ENCODE peak calls at places on chromosomes 13 and 19, in five cellular contexts. O is HFFc6, B is IMR-90, R is GM23338, N is BE2C. Z is an unnamed sample.

GRCh38 chr13:113105032-113105993 is at the start of gene F7:
- DNase-seq in O (peak), B (peak), R (no peak), N (peak), Z (no peak)

GRCh38 chr19:16117594-16118033 is 5.9 kb downstream of the RAB8A start:
- DNase-seq in O (no peak), B (no peak), R (peak), N (no peak), Z (peak)

GRCh38 chr19:18108897-18109296 is 11.3 kb downstream of the MAST3 start:
- DNase-seq in O (no peak), B (no peak), R (no peak), N (no peak), Z (no peak)

GRCh38 chr19:40257096-40257517 is 28.0 kb downstream of the AKT2 start:
- DNase-seq in O (no peak), B (no peak), R (no peak), N (no peak), Z (no peak)

GRCh38 chr19:23098988-23099387 is 17.8 kb upstream of the ZNF730 start:
- DNase-seq in O (no peak), B (no peak), R (no peak), N (no peak), Z (no peak)

GRCh38 chr13:56400774-56401173 is 739.9 kb upstream of the PRR20A start:
- DNase-seq in O (no peak), B (no peak), R (no peak), N (no peak), Z (no peak)

GRCh38 chr19:1942934-1943555 is 2.1 kb downstream of the CSNK1G2 start:
- DNase-seq in O (no peak), B (no peak), R (no peak), N (no peak), Z (no peak)

GRCh38 chr19:24140099-24140498 is 53.1 kb downstream of the ZNF254 start:
- DNase-seq in O (peak), B (peak), R (no peak), N (no peak), Z (no peak)

GRCh38 chr19:8631425-8631819 is 989 bp downstream of the NFILZ start:
- DNase-seq in O (no peak), B (peak), R (no peak), N (no peak), Z (no peak)

GRCh38 chr19:49687566-49688316 is 1.7 kb upstream of the ADM5 start:
- DNase-seq in O (no peak), B (no peak), R (peak), N (no peak), Z (no peak)

GRCh38 chr19:7328647-7329046 is 20.1 kb upstream of the ARHGEF18 start:
- DNase-seq in O (no peak), B (no peak), R (no peak), N (no peak), Z (peak)

GRCh38 chr19:27974082-27974513 is 1238.9 kb downstream of the UQCRFS1 start:
- DNase-seq in O (peak), B (no peak), R (peak), N (no peak), Z (peak)

GRCh38 chr19:4199699-4200293 is 17.3 kb downstream of the ANKRD24 start:
- DNase-seq in O (no peak), B (no peak), R (peak), N (no peak), Z (no peak)

GRCh38 chr13:27960362-27961226 is 8.5 kb downstream of the CDX2 start:
- DNase-seq in O (peak), B (no peak), R (peak), N (no peak), Z (peak)

GRCh38 chr13:85798999-85799646 is at the start of gene SLITRK6:
- DNase-seq in O (peak), B (peak), R (peak), N (peak), Z (no peak)
- TF ChIP-seq CTCF in O (peak), B (peak), R (no peak), N (peak), Z (no peak)

GRCh38 chr19:53015730-53016129 is 2.0 kb downstream of the ERVV-1 start:
- DNase-seq in O (no peak), B (no peak), R (peak), N (no peak), Z (no peak)

GRCh38 chr19:53015159-53015558 is 1.4 kb downstream of the ERVV-1 start:
- DNase-seq in O (no peak), B (no peak), R (no peak), N (no peak), Z (no peak)

GRCh38 chr19:53019684-53020083 is 6.0 kb downstream of the ERVV-1 start:
- DNase-seq in O (no peak), B (no peak), R (peak), N (no peak), Z (no peak)
- TF ChIP-seq CTCF in O (peak), B (no peak), R (peak), N (peak), Z (no peak)

DNA sequence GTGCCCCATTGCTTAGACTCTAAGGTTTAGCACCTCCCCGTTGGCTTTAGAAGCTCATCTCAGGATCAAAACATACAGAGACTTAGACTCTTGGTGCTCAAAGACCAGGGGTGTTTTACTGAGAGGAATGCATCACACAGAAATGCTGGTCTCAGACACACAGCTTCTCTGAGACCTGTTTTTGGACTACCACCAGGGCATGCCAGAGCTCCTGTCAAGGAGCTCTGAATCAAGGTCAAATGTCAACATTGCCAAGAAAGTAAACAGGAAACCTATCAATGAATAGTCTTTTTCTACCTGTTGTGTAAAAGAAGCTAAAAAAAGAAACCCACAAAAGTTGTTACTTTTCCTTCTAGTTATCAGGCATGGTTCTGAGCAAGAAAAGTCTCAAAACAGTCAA is 149.2 kb downstream of the COL4A1 start:
- DNase-seq in O (no peak), B (no peak), R (no peak), N (no peak), Z (peak)
- TF ChIP-seq CTCF in O (no peak), B (no peak), R (no peak), N (no peak), Z (no peak)

DNA sequence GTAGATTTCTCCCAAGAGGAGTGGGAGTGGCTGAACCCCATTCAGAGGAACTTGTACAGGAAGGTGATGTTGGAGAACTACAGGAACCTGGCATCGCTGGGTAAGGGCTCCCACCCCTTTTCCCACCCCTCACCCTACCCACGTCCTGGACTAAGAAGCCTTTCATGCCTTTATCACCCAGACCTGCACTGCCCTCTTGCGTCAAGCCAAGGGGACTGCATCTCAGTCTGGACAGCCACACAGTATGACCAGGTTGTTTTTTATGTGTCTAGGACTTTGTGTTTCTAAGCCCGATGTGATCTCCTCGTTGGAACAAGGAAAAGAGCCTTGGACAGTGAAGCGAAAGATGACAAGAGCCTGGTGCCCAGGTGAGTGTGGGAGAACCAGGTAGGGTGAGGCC is 8.8 kb downstream of the ZFP28 start:
- DNase-seq in O (no peak), B (no peak), R (peak), N (peak), Z (no peak)
- TF ChIP-seq CTCF in O (peak), B (no peak), R (peak), N (peak), Z (peak)

GRCh38 chr19:35236638-35237400 is 8.3 kb upstream of the FAM187B start:
- DNase-seq in O (no peak), B (no peak), R (peak), N (no peak), Z (peak)
- TF ChIP-seq CTCF in O (no peak), B (no peak), R (peak), N (no peak), Z (peak)

GRCh38 chr19:52492991-52493470 is 34.4 kb upstream of the ZNF808 start:
- DNase-seq in O (no peak), B (no peak), R (peak), N (no peak), Z (no peak)

GRCh38 chr19:52494518-52494917 is 33.0 kb upstream of the ZNF808 start:
- DNase-seq in O (no peak), B (peak), R (no peak), N (no peak), Z (no peak)

GRCh38 chr19:52492201-52492960 is 35.1 kb upstream of the ZNF808 start:
- DNase-seq in O (no peak), B (no peak), R (peak), N (no peak), Z (no peak)
- TF ChIP-seq CTCF in O (no peak), B (no peak), R (no peak), N (no peak), Z (no peak)

DNA sequence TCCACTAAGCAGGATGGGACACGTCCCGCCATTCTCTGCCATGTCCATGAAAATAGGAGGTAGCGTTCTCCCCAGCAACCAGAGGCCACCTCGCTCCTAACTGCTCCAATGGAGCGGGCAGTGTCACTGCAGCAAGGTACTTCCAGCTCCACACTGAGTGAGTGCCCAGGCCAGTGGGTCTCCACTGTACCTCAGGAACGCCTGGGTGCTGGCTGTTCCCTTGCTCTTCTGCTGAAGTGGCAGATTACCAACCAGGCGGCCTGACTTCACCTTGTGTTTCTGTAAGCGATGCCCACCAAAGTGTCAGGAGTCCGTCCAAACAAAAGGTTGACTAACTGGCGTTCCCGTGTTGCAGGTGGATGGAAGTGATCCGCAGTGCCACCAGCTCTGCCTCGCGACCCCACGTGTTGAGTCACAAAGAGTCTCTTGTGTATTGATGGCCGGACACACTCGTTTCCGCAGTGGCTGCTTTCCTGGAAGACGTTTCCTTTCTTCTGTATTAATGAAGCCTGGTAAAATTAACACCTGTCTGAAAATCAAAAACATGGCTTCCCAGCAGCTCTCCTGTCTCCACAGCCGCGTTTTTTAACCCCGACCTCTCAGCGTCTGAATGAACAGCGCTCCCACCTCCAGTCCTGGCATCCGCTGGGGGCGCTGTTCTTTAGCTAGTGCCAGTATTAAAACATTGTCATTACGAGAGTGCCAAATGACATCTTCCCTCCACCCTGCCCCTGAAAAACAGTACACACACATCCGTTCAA is 128.8 kb downstream of the STK24 start:
- DNase-seq in O (no peak), B (no peak), R (peak), N (peak), Z (no peak)
- TF ChIP-seq CTCF in O (peak), B (peak), R (peak), N (peak), Z (no peak)

Z was measured in MM.1S.